ENCODE peak calls at places on chromosomes 4 and X, in four cellular contexts. H is cardiac septum, U is AG08396, X is progenitor cell of endocrine pancreas. N is an unnamed sample.

GRCh38 chr4:82801910-82802521 is 3.4 kb upstream of the SCD5 start:
- DNase-seq in H (no peak), U (no peak), X (no peak), N (peak)

GRCh38 chrX:153334654-153335295 is 822 bp downstream of the ZNF275 start:
- DNase-seq in H (no peak), U (no peak), X (no peak), N (no peak)

GRCh38 chr4:105909699-105910340 is 14.5 kb downstream of the NPNT start:
- DNase-seq in H (no peak), U (no peak), X (no peak), N (no peak)

GRCh38 chr4:52376107-52376704 is 282.9 kb downstream of the USP46 start:
- DNase-seq in H (no peak), U (peak), X (no peak), N (peak)

GRCh38 chrX:31166416-31166815 is 94.6 kb upstream of the FTHL17 start:
- DNase-seq in H (no peak), U (no peak), X (no peak), N (no peak)

GRCh38 chrX:135185795-135186443 is 14.7 kb upstream of the CT55 start:
- DNase-seq in H (no peak), U (peak), X (no peak), N (peak)

GRCh38 chr4:16693040-16693506 is 205.4 kb downstream of the LDB2 start:
- DNase-seq in H (no peak), U (no peak), X (no peak), N (no peak)

GRCh38 chr4:57410331-57411052 is 300.3 kb upstream of the IGFBP7 start:
- DNase-seq in H (no peak), U (no peak), X (no peak), N (no peak)

GRCh38 chr4:138892483-138893386 is 122.8 kb upstream of the NOCT start:
- DNase-seq in H (no peak), U (no peak), X (no peak), N (no peak)

GRCh38 chr4:157221895-157222763 is 1.6 kb downstream of the GRIA2 start:
- DNase-seq in H (no peak), U (peak), X (peak), N (no peak)

GRCh38 chr4:168587326-168588125 is 90.7 kb downstream of the PALLD start:
- DNase-seq in H (no peak), U (peak), X (no peak), N (no peak)

GRCh38 chr4:108247511-108248088 is 78.9 kb upstream of the LEF1 start:
- DNase-seq in H (no peak), U (no peak), X (no peak), N (peak)

GRCh38 chrX:149512225-149512885 is 7.2 kb upstream of the IDS start:
- DNase-seq in H (peak), U (peak), X (peak), N (peak)

GRCh38 chrX:109270580-109271484 is 211.1 kb downstream of the GUCY2F start:
- DNase-seq in H (no peak), U (no peak), X (no peak), N (peak)

GRCh38 chrX:102546818-102547493 is 30.4 kb upstream of the TMSB15A start:
- DNase-seq in H (no peak), U (no peak), X (no peak), N (no peak)

GRCh38 chr4:137934921-137935320 is 307.2 kb downstream of the SLC7A11 start:
- DNase-seq in H (no peak), U (no peak), X (no peak), N (no peak)

GRCh38 chrX:137549073-137549472 is 16.9 kb upstream of the ZIC3 start:
- DNase-seq in H (no peak), U (no peak), X (no peak), N (no peak)

GRCh38 chr4:13821522-13821921 is 194.0 kb upstream of the BOD1L1 start:
- DNase-seq in H (no peak), U (no peak), X (no peak), N (no peak)